ENCODE peak calls at places on chromosomes 11 and 22, in ten cellular contexts. G, E, V, J, P, D, Z, F, O and R are unnamed samples.

GRCh38 chr11:64856382-64857227 is 12.2 kb upstream of the CDC42BPG start:
- DNase-seq in G (no peak), E (peak; percentile 48), V (peak; percentile 80), J (peak; percentile 91), P (no peak), D (no peak), Z (no peak), F (peak; percentile 89), O (no peak), R (no peak)

GRCh38 chr11:78415338-78415737 is 2.3 kb downstream of the GAB2 start:
- DNase-seq in G (peak; percentile 45), E (no peak), V (no peak), J (no peak), P (no peak), D (no peak), Z (no peak), F (no peak), O (no peak), R (no peak)

GRCh38 chr11:105937331-105937730 is 84.7 kb downstream of the MSANTD4 start:
- DNase-seq in G (no peak), E (no peak), V (no peak), J (no peak), P (no peak), D (no peak), Z (no peak), F (no peak), O (no peak), R (no peak)

GRCh38 chr11:6635082-6635932 is 16.1 kb upstream of the TPP1 start:
- DNase-seq in G (no peak), E (peak; percentile 74), V (peak; percentile 44), J (peak; percentile 66), P (no peak), D (no peak), Z (no peak), F (peak; percentile 50), O (no peak), R (no peak)

GRCh38 chr11:45930031-45930794 is 7.8 kb downstream of the LARGE2 start:
- DNase-seq in G (peak; percentile 86), E (no peak), V (no peak), J (peak; percentile 20), P (no peak), D (no peak), Z (no peak), F (no peak), O (peak; percentile 31), R (peak; percentile 61)

GRCh38 chr11:3215346-3216026 is 3.1 kb downstream of the MRGPRG start:
- DNase-seq in G (no peak), E (no peak), V (no peak), J (no peak), P (no peak), D (no peak), Z (no peak), F (no peak), O (no peak), R (no peak)

GRCh38 chr22:33405194-33405593 is 347.0 kb upstream of the SYN3 start:
- DNase-seq in G (no peak), E (no peak), V (no peak), J (no peak), P (no peak), D (no peak), Z (no peak), F (no peak), O (no peak), R (no peak)

GRCh38 chr11:134236834-134237556 is 12.5 kb downstream of the VPS26B start:
- DNase-seq in G (no peak), E (no peak), V (no peak), J (no peak), P (no peak), D (no peak), Z (no peak), F (no peak), O (no peak), R (no peak)